ENCODE peak calls at places on chromosomes 3 and 15, in six cellular contexts. One of them, this sample, is unnamed.
A peak's percentile ranks its signal among the peaks of the same experiment; 100 is the strongest.

GRCh38 chr15:85554852-85555521 is 174.6 kb downstream of the AKAP13 start:
- DNase-seq in fibroblast of pulmonary artery: no peak
- DNase-seq in hepatic stellate cell: no peak
- DNase-seq in GM04503: no peak
- DNase-seq in RCC 7860: no peak
- DNase-seq in COR-L47: no peak
- DNase-seq in this sample: no peak

GRCh38 chr3:88038561-88038960 is 20.2 kb downstream of the CGGBP1 start:
- DNase-seq in fibroblast of pulmonary artery: peak; percentile 50
- DNase-seq in hepatic stellate cell: peak; percentile 45
- DNase-seq in GM04503: peak; percentile 47
- DNase-seq in RCC 7860: no peak
- DNase-seq in COR-L47: no peak
- DNase-seq in this sample: no peak

GRCh38 chr3:113769551-113769950 is 22.7 kb downstream of the ATP6V1A start:
- DNase-seq in fibroblast of pulmonary artery: peak; percentile 51
- DNase-seq in hepatic stellate cell: peak; percentile 71
- DNase-seq in GM04503: peak; percentile 27
- DNase-seq in RCC 7860: peak; percentile 34
- DNase-seq in COR-L47: no peak
- DNase-seq in this sample: peak; percentile 46

GRCh38 chr15:58731756-58732535 is 17.6 kb downstream of the ADAM10 start:
- DNase-seq in fibroblast of pulmonary artery: peak; percentile 75
- DNase-seq in hepatic stellate cell: peak; percentile 77
- DNase-seq in GM04503: no peak
- DNase-seq in RCC 7860: peak; percentile 56
- DNase-seq in COR-L47: no peak
- DNase-seq in this sample: peak; percentile 68

GRCh38 chr15:59538494-59538893 is 73.1 kb upstream of the GCNT3 start:
- DNase-seq in fibroblast of pulmonary artery: no peak
- DNase-seq in hepatic stellate cell: no peak
- DNase-seq in GM04503: no peak
- DNase-seq in RCC 7860: no peak
- DNase-seq in COR-L47: no peak
- DNase-seq in this sample: no peak

GRCh38 chr3:38099518-38099917 is 37.4 kb downstream of the ACAA1 start:
- DNase-seq in fibroblast of pulmonary artery: no peak
- DNase-seq in hepatic stellate cell: no peak
- DNase-seq in GM04503: no peak
- DNase-seq in RCC 7860: no peak
- DNase-seq in COR-L47: no peak
- DNase-seq in this sample: no peak

GRCh38 chr3:144055604-144056003 is 84.0 kb downstream of the DIPK2A start:
- DNase-seq in fibroblast of pulmonary artery: peak; percentile 52
- DNase-seq in hepatic stellate cell: no peak
- DNase-seq in GM04503: no peak
- DNase-seq in RCC 7860: no peak
- DNase-seq in COR-L47: no peak
- DNase-seq in this sample: peak; percentile 76

GRCh38 chr3:44802006-44802405 is 40.4 kb downstream of the KIF15 start:
- DNase-seq in fibroblast of pulmonary artery: no peak
- DNase-seq in hepatic stellate cell: no peak
- DNase-seq in GM04503: no peak
- DNase-seq in RCC 7860: no peak
- DNase-seq in COR-L47: no peak
- DNase-seq in this sample: no peak

GRCh38 chr3:169348981-169349942 is 314.2 kb downstream of the MECOM start:
- DNase-seq in fibroblast of pulmonary artery: peak; percentile 48
- DNase-seq in hepatic stellate cell: no peak
- DNase-seq in GM04503: no peak
- DNase-seq in RCC 7860: no peak
- DNase-seq in COR-L47: no peak
- DNase-seq in this sample: peak; percentile 27

GRCh38 chr15:33101036-33101435 is 93.5 kb downstream of the FMN1 start:
- DNase-seq in fibroblast of pulmonary artery: no peak
- DNase-seq in hepatic stellate cell: no peak
- DNase-seq in GM04503: no peak
- DNase-seq in RCC 7860: no peak
- DNase-seq in COR-L47: no peak
- DNase-seq in this sample: no peak

GRCh38 chr15:62186578-62186977 is 21.5 kb upstream of the C2CD4B start:
- DNase-seq in fibroblast of pulmonary artery: no peak
- DNase-seq in hepatic stellate cell: no peak
- DNase-seq in GM04503: no peak
- DNase-seq in RCC 7860: no peak
- DNase-seq in COR-L47: no peak
- DNase-seq in this sample: no peak

GRCh38 chr3:149579838-149580542 is 77.8 kb downstream of the WWTR1 start:
- DNase-seq in fibroblast of pulmonary artery: no peak
- DNase-seq in hepatic stellate cell: no peak
- DNase-seq in GM04503: no peak
- DNase-seq in RCC 7860: peak; percentile 97
- DNase-seq in COR-L47: no peak
- DNase-seq in this sample: peak; percentile 87

GRCh38 chr3:135917076-135917475 is 48.5 kb upstream of the PPP2R3A start:
- DNase-seq in fibroblast of pulmonary artery: no peak
- DNase-seq in hepatic stellate cell: no peak
- DNase-seq in GM04503: no peak
- DNase-seq in RCC 7860: no peak
- DNase-seq in COR-L47: no peak
- DNase-seq in this sample: no peak

GRCh38 chr15:95556866-95557225 is 773.7 kb upstream of the NR2F2 start:
- DNase-seq in fibroblast of pulmonary artery: peak; percentile 52
- DNase-seq in hepatic stellate cell: no peak
- DNase-seq in GM04503: no peak
- DNase-seq in RCC 7860: no peak
- DNase-seq in COR-L47: no peak
- DNase-seq in this sample: peak; percentile 87

GRCh38 chr3:188929138-188929537 is 242.6 kb upstream of the TPRG1 start:
- DNase-seq in fibroblast of pulmonary artery: no peak
- DNase-seq in hepatic stellate cell: no peak
- DNase-seq in GM04503: no peak
- DNase-seq in RCC 7860: no peak
- DNase-seq in COR-L47: no peak
- DNase-seq in this sample: peak; percentile 33

GRCh38 chr15:53811530-53811929 is 52.1 kb upstream of the WDR72 start:
- DNase-seq in fibroblast of pulmonary artery: peak; percentile 10
- DNase-seq in hepatic stellate cell: no peak
- DNase-seq in GM04503: no peak
- DNase-seq in RCC 7860: peak; percentile 23
- DNase-seq in COR-L47: peak; percentile 50
- DNase-seq in this sample: no peak

GRCh38 chr3:98982336-98982735 is 80.8 kb upstream of the DCBLD2 start:
- DNase-seq in fibroblast of pulmonary artery: no peak
- DNase-seq in hepatic stellate cell: no peak
- DNase-seq in GM04503: no peak
- DNase-seq in RCC 7860: peak; percentile 62
- DNase-seq in COR-L47: no peak
- DNase-seq in this sample: no peak

GRCh38 chr3:23442598-23443383 is 239.7 kb downstream of the UBE2E2 start:
- DNase-seq in fibroblast of pulmonary artery: no peak
- DNase-seq in hepatic stellate cell: no peak
- DNase-seq in GM04503: no peak
- DNase-seq in RCC 7860: peak; percentile 58
- DNase-seq in COR-L47: no peak
- DNase-seq in this sample: no peak

GRCh38 chr3:123261666-123262065 is 59.9 kb downstream of the SEC22A start:
- DNase-seq in fibroblast of pulmonary artery: no peak
- DNase-seq in hepatic stellate cell: no peak
- DNase-seq in GM04503: no peak
- DNase-seq in RCC 7860: no peak
- DNase-seq in COR-L47: no peak
- DNase-seq in this sample: no peak

GRCh38 chr3:71680588-71680987 is 44.6 kb downstream of the EIF4E3 start:
- DNase-seq in fibroblast of pulmonary artery: peak; percentile 62
- DNase-seq in hepatic stellate cell: peak; percentile 60
- DNase-seq in GM04503: no peak
- DNase-seq in RCC 7860: no peak
- DNase-seq in COR-L47: no peak
- DNase-seq in this sample: peak; percentile 17

GRCh38 chr3:126960604-126960995 is 22.3 kb upstream of the PLXNA1 start:
- DNase-seq in fibroblast of pulmonary artery: no peak
- DNase-seq in hepatic stellate cell: no peak
- DNase-seq in GM04503: no peak
- DNase-seq in RCC 7860: no peak
- DNase-seq in COR-L47: no peak
- DNase-seq in this sample: no peak

GRCh38 chr3:182636646-182637045 is 156.7 kb upstream of the ATP11B start:
- DNase-seq in fibroblast of pulmonary artery: peak; percentile 3
- DNase-seq in hepatic stellate cell: no peak
- DNase-seq in GM04503: no peak
- DNase-seq in RCC 7860: no peak
- DNase-seq in COR-L47: no peak
- DNase-seq in this sample: peak; percentile 39

GRCh38 chr15:88752956-88753355 is 50.3 kb upstream of the ACAN start:
- DNase-seq in fibroblast of pulmonary artery: no peak
- DNase-seq in hepatic stellate cell: peak; percentile 46
- DNase-seq in GM04503: no peak
- DNase-seq in RCC 7860: no peak
- DNase-seq in COR-L47: no peak
- DNase-seq in this sample: no peak

GRCh38 chr3:143384076-143384475 is 264.5 kb downstream of the CHST2 start:
- DNase-seq in fibroblast of pulmonary artery: no peak
- DNase-seq in hepatic stellate cell: no peak
- DNase-seq in GM04503: no peak
- DNase-seq in RCC 7860: no peak
- DNase-seq in COR-L47: no peak
- DNase-seq in this sample: no peak

GRCh38 chr3:140467104-140467577 is 210.7 kb upstream of the TRIM42 start:
- DNase-seq in fibroblast of pulmonary artery: no peak
- DNase-seq in hepatic stellate cell: no peak
- DNase-seq in GM04503: peak; percentile 0
- DNase-seq in RCC 7860: peak; percentile 72
- DNase-seq in COR-L47: no peak
- DNase-seq in this sample: peak; percentile 90